ENCODE peak calls at places on chromosomes 6 and 20, in four cellular contexts. T, K, H and L are unnamed samples.

GRCh38 chr20:47265214-47265613 is 91.3 kb downstream of the ZMYND8 start:
- DNase-seq in T (no peak), K (no peak), H (no peak), L (no peak)

GRCh38 chr6:5464096-5464885 is 203.0 kb downstream of the FARS2 start:
- DNase-seq in T (no peak), K (no peak), H (no peak), L (no peak)

GRCh38 chr6:140561701-140562100 is 1187.3 kb upstream of the CITED2 start:
- DNase-seq in T (no peak), K (no peak), H (no peak), L (no peak)

GRCh38 chr6:53926505-53926904 is 131.7 kb downstream of the LRRC1 start:
- DNase-seq in T (no peak), K (no peak), H (no peak), L (no peak)

GRCh38 chr6:77463881-77464867 is 883 bp upstream of the HTR1B start:
- DNase-seq in T (no peak), K (no peak), H (peak; percentile 77), L (no peak)

GRCh38 chr6:54291738-54292137 is 16.5 kb upstream of the TINAG start:
- DNase-seq in T (no peak), K (no peak), H (no peak), L (no peak)

GRCh38 chr20:18272451-18272850 is 15.9 kb upstream of the ZNF133 start:
- DNase-seq in T (peak; percentile 73), K (peak; percentile 34), H (no peak), L (no peak)

GRCh38 chr6:11791354-11792107 is 12.9 kb upstream of the ADTRP start:
- DNase-seq in T (no peak), K (no peak), H (no peak), L (no peak)

GRCh38 chr6:105326838-105327745 is 75.8 kb downstream of the PREP start:
- DNase-seq in T (no peak), K (no peak), H (no peak), L (no peak)

GRCh38 chr20:32912688-32913087 is 54.0 kb downstream of the EFCAB8 start:
- DNase-seq in T (no peak), K (no peak), H (no peak), L (no peak)

GRCh38 chr20:49445176-49445575 is 37.3 kb downstream of the KCNB1 start:
- DNase-seq in T (no peak), K (no peak), H (no peak), L (no peak)

GRCh38 chr20:38498909-38499308 is 26.3 kb downstream of the RALGAPB start:
- DNase-seq in T (no peak), K (no peak), H (no peak), L (no peak)
- TF ChIP-seq ELF4 in T (no peak), K (no peak), H (no peak), L (no peak)

DNA sequence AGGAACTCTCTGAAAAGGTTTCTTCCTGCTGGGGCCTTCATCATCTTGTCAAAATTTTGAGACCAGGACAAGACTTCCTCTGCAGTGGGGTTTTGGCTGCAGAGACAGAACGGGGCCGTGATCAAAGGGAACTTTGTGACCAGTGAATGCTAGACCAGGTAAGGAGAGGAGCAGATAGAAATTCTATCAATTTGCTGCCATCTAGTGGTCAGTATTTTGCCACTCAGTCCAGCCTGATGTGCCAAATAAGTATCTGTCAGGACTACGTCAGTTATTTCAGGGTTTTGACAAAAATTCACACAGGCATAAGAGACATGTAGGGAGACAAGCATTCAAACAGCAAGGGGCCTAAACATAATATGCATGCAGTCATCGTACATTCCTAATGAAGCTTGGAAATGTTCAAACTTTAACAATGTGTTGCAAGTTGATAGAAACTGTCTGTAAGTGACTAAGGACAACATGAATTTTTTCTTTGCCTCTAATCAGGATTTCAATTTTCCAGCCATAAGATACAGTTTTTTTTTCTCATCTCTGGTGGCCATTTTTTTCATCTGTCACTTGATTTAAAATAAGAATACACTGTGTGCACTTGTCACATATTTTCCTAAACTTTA is 22.0 kb upstream of the MTRF1L start:
- DNase-seq in T (peak; percentile 75), K (peak; percentile 71), H (peak; percentile 36), L (peak; percentile 70)
- TF ChIP-seq ELF4 in T (no peak), K (no peak), H (no peak), L (no peak)

GRCh38 chr20:62133051-62133845 is 9.9 kb downstream of the PSMA7 start:
- DNase-seq in T (no peak), K (no peak), H (no peak), L (no peak)

GRCh38 chr20:62135573-62136266 is 7.5 kb downstream of the PSMA7 start:
- DNase-seq in T (no peak), K (no peak), H (no peak), L (no peak)

GRCh38 chr20:62133864-62134263 is 9.3 kb downstream of the PSMA7 start:
- DNase-seq in T (no peak), K (no peak), H (no peak), L (peak; percentile 28)

GRCh38 chr20:62136283-62137091 is 6.7 kb downstream of the PSMA7 start:
- DNase-seq in T (peak; percentile 74), K (no peak), H (peak; percentile 74), L (peak; percentile 58)

GRCh38 chr20:62134735-62135231 is 8.4 kb downstream of the PSMA7 start:
- DNase-seq in T (peak; percentile 88), K (no peak), H (no peak), L (no peak)
- TF ChIP-seq ELF4 in T (no peak), K (no peak), H (no peak), L (no peak)

DNA sequence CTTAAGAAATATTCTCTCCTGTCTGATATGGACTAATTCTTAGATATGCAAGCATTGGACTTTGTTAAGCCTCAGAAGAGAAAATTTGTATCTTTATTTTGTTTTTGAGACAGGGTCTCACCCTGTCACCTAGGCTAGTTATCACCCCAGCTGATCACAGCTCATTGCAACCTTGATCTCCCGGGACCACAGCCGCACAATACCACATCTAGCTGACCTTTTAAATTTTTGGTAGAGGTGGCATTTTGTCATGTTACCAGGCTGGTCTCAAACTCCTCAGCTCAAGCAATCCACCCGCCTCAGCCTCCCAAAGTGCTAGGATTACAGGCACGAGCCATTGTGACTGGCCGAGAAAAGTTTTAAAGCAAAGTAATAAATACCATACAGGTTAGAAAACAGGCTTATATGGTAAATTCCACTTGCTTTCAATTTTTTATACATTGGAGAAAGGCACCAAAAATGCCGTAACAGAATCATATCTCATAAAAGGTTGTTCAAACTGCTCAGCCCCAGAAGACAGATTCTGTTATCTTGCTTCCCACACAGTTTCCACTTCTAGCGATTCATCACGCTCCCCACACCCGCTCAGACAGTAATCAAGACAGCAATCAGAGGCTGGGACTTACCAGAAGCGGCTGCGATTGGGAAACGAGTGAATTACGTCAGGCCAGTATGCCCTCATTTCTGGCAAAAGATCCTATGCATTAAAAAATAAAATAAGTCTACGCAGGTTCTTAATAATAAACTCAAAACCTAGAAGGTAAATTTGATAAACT is 13.8 kb downstream of the RNASET2 start:
- DNase-seq in T (no peak), K (peak; percentile 74), H (no peak), L (no peak)
- TF ChIP-seq ELF4 in T (no peak), K (no peak), H (no peak), L (no peak)

DNA sequence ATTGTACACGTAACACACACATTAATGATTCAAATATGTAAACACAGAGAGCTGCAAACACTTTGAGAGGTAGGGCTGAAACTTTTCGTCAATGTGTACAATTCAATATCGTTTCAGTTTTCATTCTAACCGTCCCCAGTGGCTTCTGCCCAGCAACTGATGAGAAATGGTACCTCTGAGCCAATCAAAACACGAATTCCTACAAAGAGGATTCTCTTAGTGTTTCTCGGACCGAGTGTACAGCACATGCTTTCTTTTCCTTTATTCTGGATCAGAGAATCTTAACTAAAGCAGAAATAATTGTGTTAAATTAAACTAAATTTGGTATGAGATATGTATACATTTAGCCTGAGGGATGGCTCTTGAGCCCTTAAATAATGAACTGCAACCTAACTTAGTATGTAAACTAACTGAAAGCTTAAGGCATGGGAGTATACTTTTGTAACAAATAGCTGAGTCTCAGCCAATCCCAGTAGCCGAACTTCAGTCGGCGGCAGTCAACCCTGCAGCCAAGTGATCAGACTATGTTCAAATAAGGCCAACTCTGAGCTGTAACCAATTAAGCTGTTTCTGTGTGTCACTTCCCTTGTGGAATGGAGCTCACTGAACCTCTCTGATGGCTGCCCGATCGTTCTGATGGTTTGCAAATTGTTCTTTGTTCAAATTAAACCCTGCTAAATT is 16.1 kb downstream of the BTN2A1 start:
- DNase-seq in T (peak; percentile 90), K (peak; percentile 66), H (peak; percentile 33), L (peak; percentile 78)
- TF ChIP-seq ELF4 in T (peak; percentile 47), K (no peak), H (no peak), L (no peak)

GRCh38 chr20:59135093-59135492 is 28.5 kb upstream of the ZNF831 start:
- DNase-seq in T (no peak), K (no peak), H (no peak), L (no peak)
- TF ChIP-seq ELF4 in T (no peak), K (no peak), H (no peak), L (no peak)

DNA sequence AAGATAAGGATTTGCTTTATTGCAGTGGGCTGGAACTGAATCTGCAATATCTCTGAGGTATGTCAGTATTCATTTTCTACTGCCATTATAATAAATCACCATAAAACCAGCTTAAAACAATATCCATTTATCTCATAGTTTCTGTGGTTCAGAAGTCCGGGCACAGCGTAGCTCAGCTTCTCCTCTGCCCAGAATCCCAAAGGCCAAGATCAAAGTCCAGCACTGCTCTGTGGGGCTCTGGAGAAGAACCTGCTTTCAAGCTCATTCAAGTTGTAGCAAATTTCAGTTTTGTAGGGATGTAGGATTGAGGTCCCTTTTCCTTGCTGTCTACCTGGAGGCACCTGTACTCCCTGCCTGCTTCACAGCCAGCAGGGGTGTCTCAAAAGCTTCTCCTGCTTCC is 339.9 kb upstream of the AGPAT4 start:
- DNase-seq in T (no peak), K (no peak), H (no peak), L (no peak)
- TF ChIP-seq ELF4 in T (no peak), K (no peak), H (no peak), L (no peak)

GRCh38 chr6:72649032-72649984 is 27.4 kb downstream of the KCNQ5 start:
- DNase-seq in T (no peak), K (no peak), H (no peak), L (no peak)
- TF ChIP-seq ELF4 in T (no peak), K (no peak), H (no peak), L (no peak)

GRCh38 chr20:57134804-57135203 is 131.6 kb downstream of the BMP7 start:
- DNase-seq in T (no peak), K (no peak), H (no peak), L (no peak)

GRCh38 chr20:57138198-57138995 is 128.0 kb downstream of the BMP7 start:
- DNase-seq in T (no peak), K (no peak), H (no peak), L (no peak)

GRCh38 chr20:57135875-57136274 is 130.6 kb downstream of the BMP7 start:
- DNase-seq in T (no peak), K (peak; percentile 24), H (no peak), L (no peak)

GRCh38 chr20:57137676-57138075 is 128.8 kb downstream of the BMP7 start:
- DNase-seq in T (no peak), K (no peak), H (no peak), L (no peak)

DNA sequence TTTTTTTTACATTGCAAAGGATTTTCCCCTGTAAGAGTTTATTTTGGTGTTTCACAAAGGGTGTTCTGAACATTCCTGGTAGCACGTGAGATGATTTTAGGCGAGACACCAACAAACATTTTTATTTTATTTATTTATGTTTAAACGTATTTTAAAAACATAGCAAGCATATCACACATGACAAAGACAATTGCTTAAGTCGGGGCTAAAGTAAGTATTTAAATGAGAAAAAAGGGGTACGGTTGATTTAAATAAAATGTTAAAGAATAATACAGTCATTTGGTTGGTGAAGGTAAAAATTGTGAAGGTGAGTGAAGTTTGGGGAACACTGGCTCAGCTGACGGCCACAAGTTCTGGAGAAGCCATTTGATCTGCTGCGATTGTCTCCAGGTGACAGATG is 129.7 kb downstream of the BMP7 start:
- DNase-seq in T (no peak), K (no peak), H (no peak), L (no peak)
- TF ChIP-seq ELF4 in T (no peak), K (no peak), H (no peak), L (no peak)

GRCh38 chr6:132964868-132965382 is 150.6 kb downstream of the RPS12 start:
- DNase-seq in T (no peak), K (peak; percentile 7), H (no peak), L (no peak)
- TF ChIP-seq ELF4 in T (no peak), K (no peak), H (no peak), L (no peak)